ENCODE peak calls at places on chromosomes 13 and 19, in four cellular contexts. S, A, Z and N are unnamed samples.

GRCh38 chr19:1907563-1908363 is 2.6 kb downstream of the ADAT3 start:
- DNase-seq in Z (peak; percentile 82), S (peak; percentile 78), A (peak; percentile 88), N (peak; percentile 86)

GRCh38 chr19:29773141-29773540 is 38.6 kb upstream of the CCNE1 start:
- DNase-seq in A (no peak), Z (no peak), S (no peak), N (no peak)

GRCh38 chr19:2695288-2695866 is 7.1 kb downstream of the GNG7 start:
- DNase-seq in A (no peak), Z (no peak), S (no peak), N (peak; percentile 28)

GRCh38 chr13:113364371-113364932 is 522 bp upstream of the GRTP1 start:
- DNase-seq in A (no peak), S (no peak), Z (peak; percentile 33), N (no peak)

GRCh38 chr19:33193864-33194362 is at the start of gene LRP3:
- DNase-seq in A (peak; percentile 63), S (peak; percentile 12), Z (peak; percentile 41), N (peak; percentile 91)

GRCh38 chr19:49473868-49474544 is at the start of gene FLT3LG:
- DNase-seq in Z (peak; percentile 77), S (peak; percentile 77), A (peak; percentile 85), N (peak; percentile 82)

GRCh38 chr13:75418186-75418843 is 63.7 kb downstream of the TBC1D4 start:
- DNase-seq in A (no peak), Z (no peak), S (no peak), N (no peak)

GRCh38 chr19:42396248-42396541 is 6.1 kb upstream of the CNFN start:
- DNase-seq in Z (no peak), S (no peak), A (no peak), N (no peak)

GRCh38 chr19:39514840-39515550 is at the start of gene SELENOV:
- DNase-seq in S (no peak), A (no peak), Z (no peak), N (no peak)

GRCh38 chr19:6021878-6022569 is 44.1 kb upstream of the RANBP3 start:
- DNase-seq in Z (peak; percentile 80), S (peak; percentile 85), A (peak; percentile 67), N (peak; percentile 82)

GRCh38 chr19:2977001-2977685 is at the start of gene TLE6:
- DNase-seq in Z (peak; percentile 96), A (peak; percentile 98), S (peak; percentile 91), N (peak; percentile 94)

GRCh38 chr13:49220035-49220855 is at the start of gene MLNR:
- DNase-seq in A (peak; percentile 62), Z (peak; percentile 44), S (no peak), N (peak; percentile 88)

GRCh38 chr19:6480843-6481415 is 658 bp downstream of the DENND1C start:
- DNase-seq in A (no peak), S (no peak), Z (no peak), N (no peak)

GRCh38 chr19:35399948-35400772 is 29.3 kb downstream of the GPR42 start:
- DNase-seq in S (no peak), Z (no peak), A (no peak), N (no peak)

GRCh38 chr19:1169921-1170885 is 3.9 kb downstream of the SBNO2 start:
- DNase-seq in S (peak; percentile 87), A (peak; percentile 48), Z (no peak), N (no peak)

GRCh38 chr19:50562996-50563395 is 5.2 kb downstream of the LRRC4B start:
- DNase-seq in A (no peak), Z (no peak), S (no peak), N (no peak)

GRCh38 chr13:110575322-110576069 is 14.0 kb upstream of the RAB20 start:
- DNase-seq in S (no peak), A (no peak), Z (no peak), N (peak; percentile 61)

GRCh38 chr13:24223341-24224231 is 63.1 kb downstream of the SPATA13 start:
- DNase-seq in A (no peak), S (no peak), Z (no peak), N (no peak)

GRCh38 chr13:93496985-93497673 is 270.5 kb downstream of the GPC6 start:
- DNase-seq in Z (no peak), A (no peak), S (no peak), N (no peak)

GRCh38 chr13:104586010-104586746 is 1520.0 kb upstream of the SLC10A2 start:
- DNase-seq in A (no peak), S (peak; percentile 73), Z (peak; percentile 57), N (no peak)

GRCh38 chr13:76687467-76687866 is 198.7 kb downstream of the KCTD12 start:
- DNase-seq in Z (no peak), S (no peak), A (no peak), N (no peak)

GRCh38 chr13:46683879-46684278 is 113.1 kb downstream of the ESD start:
- DNase-seq in A (no peak), S (no peak), Z (no peak), N (no peak)

GRCh38 chr19:47853003-47853402 is 6.0 kb upstream of the TPRX2 start:
- DNase-seq in Z (no peak), A (no peak), S (no peak), N (no peak)

GRCh38 chr13:105410602-105411001 is 1124.9 kb downstream of the EFNB2 start:
- DNase-seq in Z (peak; percentile 69), A (peak; percentile 75), S (peak; percentile 33), N (peak; percentile 25)

GRCh38 chr13:102914629-102914935 is 68.8 kb downstream of the ERCC5 start:
- DNase-seq in A (no peak), S (peak; percentile 20), Z (no peak), N (no peak)

GRCh38 chr19:41703602-41704293 is 4.7 kb upstream of the CEACAM5 start:
- DNase-seq in Z (peak; percentile 13), A (no peak), S (no peak), N (no peak)

GRCh38 chr13:102846261-102847015 is 606 bp downstream of the ERCC5 start:
- DNase-seq in A (peak; percentile 59), Z (peak; percentile 57), S (peak; percentile 34), N (peak; percentile 81)

GRCh38 chr19:17530586-17530985 is 19.1 kb downstream of the PGLS start:
- DNase-seq in S (no peak), A (no peak), Z (no peak), N (no peak)

GRCh38 chr13:113836917-113837553 is 26.8 kb downstream of the GAS6 start:
- DNase-seq in Z (peak; percentile 53), A (peak; percentile 59), S (peak; percentile 31), N (no peak)

GRCh38 chr13:87887459-87888123 is 216.4 kb downstream of the SLITRK5 start:
- DNase-seq in Z (no peak), A (no peak), S (no peak), N (no peak)

GRCh38 chr19:2613507-2614295 is 88.8 kb downstream of the GNG7 start:
- DNase-seq in Z (no peak), S (peak; percentile 53), A (no peak), N (peak; percentile 72)

GRCh38 chr19:55340784-55341147 is 1.1 kb downstream of the KMT5C start:
- DNase-seq in Z (peak; percentile 39), S (no peak), A (no peak), N (peak; percentile 74)

GRCh38 chr13:26558074-26558805 is 757 bp downstream of the WASF3 start:
- DNase-seq in Z (peak; percentile 22), A (no peak), S (no peak), N (no peak)

GRCh38 chr19:51691122-51692064 is 1.7 kb upstream of the SPACA6 start:
- DNase-seq in S (no peak), Z (no peak), A (no peak), N (no peak)

DNA sequence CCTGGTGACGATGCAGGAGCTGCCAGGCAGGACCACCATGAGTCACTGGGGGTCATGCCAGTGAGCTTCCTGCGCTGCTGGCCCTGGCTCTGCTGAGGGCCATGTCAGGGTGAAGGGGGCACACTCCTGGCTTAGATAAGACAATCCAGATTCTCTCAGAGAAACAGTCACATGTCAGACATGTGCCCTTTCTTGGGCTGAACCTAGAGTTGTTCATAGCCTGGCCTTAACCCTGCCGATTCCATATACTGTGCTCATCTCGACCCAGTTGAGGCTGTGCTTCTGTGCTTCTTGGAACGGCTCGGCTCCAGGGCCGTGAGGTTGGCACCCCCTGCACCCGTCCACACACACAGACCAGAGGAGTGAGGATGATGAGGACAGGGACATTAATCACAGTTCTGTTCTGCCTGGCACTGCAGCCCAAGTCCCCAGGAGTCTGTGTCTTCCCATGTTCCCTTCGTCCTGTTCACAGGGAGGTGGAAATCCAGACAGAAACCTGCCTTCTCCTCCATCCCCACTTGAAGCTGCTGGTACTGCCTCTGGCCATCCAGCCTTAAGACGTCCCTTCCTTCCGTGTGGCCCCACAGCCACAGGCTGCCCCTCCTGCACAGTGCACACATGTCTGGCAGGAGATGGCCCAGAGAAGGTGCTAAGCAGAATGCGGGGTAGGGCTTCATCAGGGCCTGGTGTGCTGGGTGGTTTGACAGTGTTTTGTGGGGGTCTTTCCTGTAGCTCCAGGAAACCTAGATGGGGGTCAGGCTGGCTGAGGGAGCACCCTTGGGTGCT is 50.0 kb downstream of the LYL1 start:
- DNase-seq in Z (no peak), A (no peak), S (no peak), N (no peak)
- H3K4me1 ChIP-seq in Z (peaks cover 29% of the 10 kb centered on the region), A (peaks cover 7% of the 10 kb centered on the region), S (peaks cover 76% of the 10 kb centered on the region), N (peaks cover 87% of the 10 kb centered on the region)

GRCh38 chr13:51763486-51763885 is 40.5 kb downstream of the DHRS12 start:
- DNase-seq in A (no peak), Z (no peak), S (no peak), N (no peak)

GRCh38 chr13:51768378-51768921 is 35.5 kb downstream of the DHRS12 start:
- DNase-seq in S (no peak), A (no peak), Z (no peak), N (no peak)

GRCh38 chr13:51764184-51765141 is 39.5 kb downstream of the DHRS12 start:
- DNase-seq in S (peak; percentile 51), Z (peak; percentile 50), A (peak; percentile 59), N (peak; percentile 75)

GRCh38 chr13:51767100-51767499 is 36.9 kb downstream of the DHRS12 start:
- DNase-seq in S (peak; percentile 8), A (no peak), Z (no peak), N (no peak)

DNA sequence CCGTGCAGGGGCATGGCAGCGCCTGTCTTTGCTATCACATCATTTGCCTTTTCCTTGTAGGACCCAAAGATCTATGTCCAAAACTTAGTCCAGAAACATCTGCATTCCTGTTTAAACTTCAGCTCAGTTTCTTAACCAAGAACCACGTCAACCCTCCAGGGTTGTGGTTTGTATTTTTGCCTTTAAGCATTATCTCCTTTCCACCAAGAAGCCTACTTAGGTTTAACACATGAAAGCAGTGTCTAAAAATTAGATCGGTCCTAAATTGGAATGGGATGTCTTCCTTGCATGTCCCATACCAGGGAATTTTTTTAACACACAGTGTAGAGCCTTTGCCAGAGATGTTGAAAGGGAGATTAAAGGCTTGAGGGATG is 38.8 kb downstream of the DHRS12 start:
- DNase-seq in A (no peak), Z (no peak), S (no peak), N (no peak)
- H3K27ac ChIP-seq in A (peak overlapping the region; percentile 26), Z (peak overlapping the region; percentile 44), S (no peak overlapping the region), N (peak overlapping the region; percentile 70)

DNA sequence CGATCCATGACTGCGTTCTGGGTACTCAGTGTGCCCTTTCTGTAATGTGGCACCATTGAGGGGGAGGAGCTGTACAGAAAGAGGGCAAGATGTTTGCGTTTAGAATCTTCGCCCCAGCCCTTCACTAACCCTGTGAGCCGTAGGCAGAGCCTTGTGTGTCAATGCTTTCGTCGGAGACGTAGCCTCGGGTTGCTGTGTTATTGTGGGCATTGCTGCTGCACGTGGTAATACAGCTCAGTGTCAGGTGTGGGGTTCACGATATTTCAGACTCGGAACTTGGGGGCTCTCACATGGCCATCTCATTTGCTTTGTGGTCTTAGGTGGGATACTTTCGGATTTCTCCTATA is 6.1 kb downstream of the RPS9 start:
- DNase-seq in A (no peak), S (no peak), Z (no peak), N (no peak)
- H3K4me1 ChIP-seq in A (peaks cover 15% of the 10 kb centered on the region), S (peaks cover 65% of the 10 kb centered on the region), Z (peaks cover 39% of the 10 kb centered on the region), N (peaks cover 97% of the 10 kb centered on the region)

GRCh38 chr19:44603201-44603945 is 10.0 kb upstream of the IGSF23 start:
- DNase-seq in A (no peak), S (peak; percentile 48), Z (no peak), N (no peak)
- H3K27ac ChIP-seq in A (no peak overlapping the region), S (no peak overlapping the region), Z (no peak overlapping the region), N (peak overlapping the region; percentile 49)